ENCODE peak calls at places on chromosomes 7 and 10, in six cellular contexts. One of them, this sample, is unnamed.

GRCh38 chr7:47254081-47255006 is 327.6 kb downstream of the TNS3 start:
- DNase-seq in HCT116: no peak
- DNase-seq in nephron progenitor cell: peak
- DNase-seq in EL: peak
- DNase-seq in erythroblast: peak
- DNase-seq in frontal cortex: peak
- DNase-seq in this sample: peak

GRCh38 chr10:84634636-84635035 is 306.2 kb downstream of the CCSER2 start:
- DNase-seq in EL: no peak
- DNase-seq in erythroblast: no peak
- DNase-seq in frontal cortex: no peak
- DNase-seq in nephron progenitor cell: no peak
- DNase-seq in HCT116: no peak
- DNase-seq in this sample: no peak

GRCh38 chr10:132562177-132562915 is 24.8 kb downstream of the INPP5A start:
- DNase-seq in erythroblast: no peak
- DNase-seq in nephron progenitor cell: no peak
- DNase-seq in HCT116: no peak
- DNase-seq in frontal cortex: no peak
- DNase-seq in EL: no peak
- DNase-seq in this sample: no peak

GRCh38 chr7:13107291-13107690 is 419.9 kb downstream of the ARL4A start:
- DNase-seq in erythroblast: no peak
- DNase-seq in frontal cortex: no peak
- DNase-seq in EL: no peak
- DNase-seq in HCT116: no peak
- DNase-seq in nephron progenitor cell: no peak
- DNase-seq in this sample: no peak

GRCh38 chr10:122363311-122363710 is 11.2 kb upstream of the PLEKHA1 start:
- DNase-seq in EL: no peak
- DNase-seq in HCT116: no peak
- DNase-seq in erythroblast: no peak
- DNase-seq in frontal cortex: no peak
- DNase-seq in nephron progenitor cell: no peak
- DNase-seq in this sample: no peak

GRCh38 chr10:11901454-11902431 is 78.6 kb downstream of the PROSER2 start:
- DNase-seq in frontal cortex: no peak
- DNase-seq in nephron progenitor cell: no peak
- DNase-seq in HCT116: no peak
- DNase-seq in EL: no peak
- DNase-seq in erythroblast: peak
- DNase-seq in this sample: no peak

GRCh38 chr7:75578081-75578480 is 86.0 kb downstream of the SPDYE5 start:
- DNase-seq in EL: no peak
- DNase-seq in frontal cortex: no peak
- DNase-seq in HCT116: no peak
- DNase-seq in nephron progenitor cell: no peak
- DNase-seq in erythroblast: no peak
- DNase-seq in this sample: no peak

GRCh38 chr7:4665661-4666060 is 16.4 kb upstream of the FOXK1 start:
- DNase-seq in EL: peak
- DNase-seq in erythroblast: no peak
- DNase-seq in nephron progenitor cell: no peak
- DNase-seq in frontal cortex: no peak
- DNase-seq in HCT116: no peak
- DNase-seq in this sample: no peak

GRCh38 chr10:93068411-93069244 is 5.1 kb upstream of the CYP26A1 start:
- DNase-seq in frontal cortex: peak
- DNase-seq in erythroblast: peak
- DNase-seq in EL: peak
- DNase-seq in nephron progenitor cell: peak
- DNase-seq in HCT116: no peak
- DNase-seq in this sample: no peak

GRCh38 chr7:83021032-83021431 is 141.7 kb downstream of the PCLO start:
- DNase-seq in EL: no peak
- DNase-seq in frontal cortex: no peak
- DNase-seq in erythroblast: no peak
- DNase-seq in nephron progenitor cell: no peak
- DNase-seq in HCT116: no peak
- DNase-seq in this sample: no peak

GRCh38 chr7:49400891-49401550 is 372.4 kb upstream of the VWC2 start:
- DNase-seq in frontal cortex: no peak
- DNase-seq in erythroblast: no peak
- DNase-seq in HCT116: no peak
- DNase-seq in EL: no peak
- DNase-seq in nephron progenitor cell: no peak
- DNase-seq in this sample: no peak

GRCh38 chr10:3043512-3044368 is 23.6 kb upstream of the PFKP start:
- DNase-seq in frontal cortex: peak
- DNase-seq in EL: peak
- DNase-seq in nephron progenitor cell: peak
- DNase-seq in erythroblast: peak
- DNase-seq in HCT116: peak
- DNase-seq in this sample: peak

GRCh38 chr7:158284617-158285382 is 302.8 kb downstream of the PTPRN2 start:
- DNase-seq in frontal cortex: no peak
- DNase-seq in HCT116: no peak
- DNase-seq in EL: no peak
- DNase-seq in nephron progenitor cell: no peak
- DNase-seq in erythroblast: no peak
- DNase-seq in this sample: no peak

GRCh38 chr10:4266387-4267083 is 481.5 kb upstream of the KLF6 start:
- DNase-seq in nephron progenitor cell: no peak
- DNase-seq in HCT116: no peak
- DNase-seq in frontal cortex: no peak
- DNase-seq in erythroblast: no peak
- DNase-seq in EL: no peak
- DNase-seq in this sample: peak

GRCh38 chr7:1537631-1538412 is 7.3 kb downstream of the MAFK start:
- DNase-seq in HCT116: no peak
- DNase-seq in erythroblast: peak
- DNase-seq in frontal cortex: peak
- DNase-seq in EL: peak
- DNase-seq in nephron progenitor cell: peak
- DNase-seq in this sample: peak

GRCh38 chr7:2666130-2666529 is 21.9 kb upstream of the AMZ1 start:
- DNase-seq in frontal cortex: no peak
- DNase-seq in HCT116: no peak
- DNase-seq in nephron progenitor cell: no peak
- DNase-seq in erythroblast: no peak
- DNase-seq in EL: no peak
- DNase-seq in this sample: no peak

GRCh38 chr10:50382576-50383023 is 131.3 kb upstream of the ASAH2 start:
- DNase-seq in nephron progenitor cell: no peak
- DNase-seq in EL: no peak
- DNase-seq in erythroblast: no peak
- DNase-seq in HCT116: no peak
- DNase-seq in frontal cortex: no peak
- DNase-seq in this sample: no peak

GRCh38 chr7:23467731-23468720 is 2.3 kb downstream of the IGF2BP3 start:
- DNase-seq in EL: peak
- DNase-seq in nephron progenitor cell: peak
- DNase-seq in frontal cortex: no peak
- DNase-seq in erythroblast: peak
- DNase-seq in HCT116: no peak
- DNase-seq in this sample: no peak